ENCODE peak calls at places on chromosomes 5 and 9, in five cellular contexts. O is fibroblast of mammary gland, R is GOT3, I is HEK293T, F is head of caudate nucleus. D is an unnamed sample.

GRCh38 chr5:169574147-169574646 is 9.4 kb upstream of the SPDL1 start:
- DNase-seq in O (no peak), I (no peak), F (no peak), R (no peak), D (no peak)

GRCh38 chr5:149442563-149443182 is 63.6 kb upstream of the IL17B start:
- DNase-seq in I (peak), R (peak), F (peak), O (peak), D (no peak)

GRCh38 chr9:114150608-114151007 is 4.7 kb upstream of the COL27A1 start:
- DNase-seq in O (no peak), I (no peak), R (no peak), F (no peak), D (no peak)

GRCh38 chr9:93037476-93037971 is 21.0 kb upstream of the SUSD3 start:
- DNase-seq in O (no peak), F (no peak), R (no peak), I (no peak), D (peak)

GRCh38 chr5:173317852-173318251 is 10.4 kb downstream of the STC2 start:
- DNase-seq in O (no peak), R (no peak), F (no peak), I (no peak), D (no peak)

GRCh38 chr9:134688661-134689319 is 47.2 kb downstream of the COL5A1 start:
- DNase-seq in R (no peak), I (no peak), F (no peak), O (no peak), D (no peak)

GRCh38 chr5:145975001-145975360 is 38.6 kb downstream of the SH3RF2 start:
- DNase-seq in I (no peak), O (no peak), R (no peak), F (no peak), D (no peak)

GRCh38 chr5:168312606-168313297 is 21.3 kb downstream of the WWC1 start:
- DNase-seq in O (peak), I (no peak), F (no peak), R (no peak), D (no peak)

GRCh38 chr9:137252555-137253506 is 1.7 kb downstream of the STPG3 start:
- DNase-seq in O (no peak), F (no peak), R (no peak), I (no peak), D (no peak)

GRCh38 chr5:120657083-120657482 is 193.0 kb downstream of the PRR16 start:
- DNase-seq in F (no peak), I (no peak), R (no peak), O (no peak), D (no peak)

GRCh38 chr5:149486726-149487635 is 64.3 kb downstream of the CSNK1A1 start:
- DNase-seq in R (no peak), I (no peak), F (no peak), O (peak), D (no peak)

GRCh38 chr5:128378636-128379035 is 159.4 kb downstream of the FBN2 start:
- DNase-seq in R (no peak), I (no peak), F (no peak), O (peak), D (no peak)

D was measured in putamen.